ENCODE peak calls at places on chromosomes 7 and 10, in nine cellular contexts. J is transverse colon, S is Caco-2, Z is H9, L is pancreas, K is tibial nerve, T is esophagus muscularis mucosa, G is hepatocyte, H is body of pancreas. P is an unnamed sample.

GRCh38 chr7:96266580-96266979 is 55.3 kb downstream of the SLC25A13 start:
- DNase-seq in T (no peak), S (no peak), J (no peak), H (no peak), G (no peak), L (no peak), Z (no peak), K (no peak), P (no peak)

GRCh38 chr7:143437568-143437967 is 5.7 kb upstream of the TAS2R60 start:
- DNase-seq in L (no peak), T (no peak), G (no peak), H (no peak), Z (no peak), S (no peak), K (no peak), J (peak; percentile 37), P (no peak)

GRCh38 chr7:27169658-27170493 is 4.2 kb downstream of the HOXA10 start:
- DNase-seq in J (peak; percentile 28), S (peak; percentile 51), L (no peak), Z (peak; percentile 69), T (no peak), H (no peak), G (peak; percentile 5), K (peak; percentile 13), P (peak; percentile 52)

GRCh38 chr10:14535497-14536199 is 204.9 kb upstream of the FRMD4A start:
- DNase-seq in Z (no peak), T (no peak), S (no peak), H (no peak), K (no peak), J (no peak), G (peak; percentile 63), L (no peak), P (no peak)

GRCh38 chr7:148501707-148502139 is 88.8 kb upstream of the C7orf33 start:
- DNase-seq in K (no peak), Z (peak; percentile 80), L (no peak), H (no peak), S (peak; percentile 48), J (peak; percentile 40), G (peak; percentile 54), T (peak; percentile 37), P (no peak)

GRCh38 chr7:66380285-66380888 is 175.3 kb downstream of the TPST1 start:
- DNase-seq in S (no peak), G (no peak), K (no peak), Z (no peak), J (no peak), L (no peak), H (no peak), T (no peak), P (no peak)

GRCh38 chr7:8932751-8933150 is 499.3 kb downstream of the NXPH1 start:
- DNase-seq in L (no peak), T (no peak), Z (no peak), K (no peak), J (no peak), S (no peak), G (no peak), H (no peak), P (no peak)

GRCh38 chr7:99109108-99110051 is 34.5 kb downstream of the SMURF1 start:
- DNase-seq in G (no peak), J (no peak), H (no peak), Z (no peak), L (no peak), K (no peak), T (no peak), S (no peak), P (no peak)

GRCh38 chr10:123136806-123137642 is 1.3 kb downstream of the HMX3 start:
- DNase-seq in H (no peak), T (no peak), G (no peak), S (no peak), J (no peak), L (no peak), Z (peak; percentile 76), K (no peak), P (no peak)

GRCh38 chr10:123135415-123136141 is at the start of gene HMX3:
- DNase-seq in Z (peak; percentile 77), G (no peak), S (no peak), T (no peak), H (no peak), K (no peak), L (no peak), J (no peak), P (no peak)

GRCh38 chr10:123134058-123134914 is 1.5 kb upstream of the HMX3 start:
- DNase-seq in S (no peak), L (no peak), T (no peak), J (no peak), H (no peak), Z (no peak), K (no peak), G (no peak), P (no peak)

GRCh38 chr10:123134915-123135414 is 805 bp upstream of the HMX3 start:
- DNase-seq in H (no peak), Z (no peak), L (no peak), G (no peak), J (no peak), K (no peak), T (no peak), S (no peak), P (no peak)

DNA sequence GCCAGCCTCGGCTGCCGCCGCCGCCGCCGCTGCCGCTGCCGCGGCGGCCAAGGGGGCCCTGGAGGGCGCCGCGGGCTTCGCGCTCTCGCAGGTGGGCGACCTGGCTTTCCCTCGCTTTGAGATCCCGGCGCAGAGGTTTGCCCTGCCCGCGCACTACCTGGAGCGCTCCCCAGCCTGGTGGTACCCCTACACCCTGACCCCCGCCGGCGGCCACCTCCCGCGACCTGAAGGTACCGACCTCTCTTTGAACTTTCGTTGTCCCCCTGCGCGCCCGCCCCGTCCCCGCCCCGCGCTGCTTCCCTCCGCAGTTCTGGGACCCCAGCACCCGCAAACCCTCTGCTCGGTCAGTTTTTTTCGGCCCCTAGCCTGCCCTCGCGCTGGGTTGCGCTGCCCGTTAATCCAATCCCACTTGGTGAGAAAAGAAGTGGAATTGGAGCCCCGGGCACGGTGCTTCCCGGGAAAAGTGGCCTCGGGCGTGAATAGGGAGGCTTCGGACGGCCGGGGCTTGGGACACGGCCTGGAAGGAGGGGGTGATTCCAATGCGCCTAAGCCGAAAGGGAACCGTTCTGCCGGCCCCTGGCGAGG is 543 bp downstream of the HMX3 start:
- DNase-seq in L (no peak), T (no peak), S (no peak), H (no peak), Z (no peak), K (no peak), J (no peak), G (no peak), P (no peak)
- H3K4me1 ChIP-seq in L (peaks cover 32% of the 10 kb centered on the region), T (peaks cover 71% of the 10 kb centered on the region), S (peaks cover 28% of the 10 kb centered on the region), H (peaks cover 70% of the 10 kb centered on the region), Z (no peaks in the 10 kb centered on the region), K (no peaks in the 10 kb centered on the region), J (peaks cover 59% of the 10 kb centered on the region), G (peaks cover 16% of the 10 kb centered on the region), P (peaks cover 36% of the 10 kb centered on the region)

GRCh38 chr10:101224060-101224909 is 5.0 kb downstream of the LBX1 start:
- DNase-seq in T (no peak), J (no peak), G (no peak), Z (no peak), L (no peak), K (no peak), S (no peak), H (no peak), P (no peak)

GRCh38 chr10:101221479-101222246 is 7.6 kb downstream of the LBX1 start:
- DNase-seq in T (no peak), J (no peak), L (no peak), G (no peak), K (no peak), H (no peak), S (no peak), Z (no peak), P (no peak)

GRCh38 chr10:101222247-101222531 is 7.1 kb downstream of the LBX1 start:
- DNase-seq in Z (no peak), L (no peak), K (no peak), J (no peak), G (no peak), S (no peak), H (no peak), T (no peak), P (no peak)

GRCh38 chr10:101223274-101224059 is 5.8 kb downstream of the LBX1 start:
- DNase-seq in Z (peak; percentile 59), K (no peak), G (no peak), L (no peak), H (no peak), T (no peak), J (no peak), S (no peak), P (no peak)

DNA sequence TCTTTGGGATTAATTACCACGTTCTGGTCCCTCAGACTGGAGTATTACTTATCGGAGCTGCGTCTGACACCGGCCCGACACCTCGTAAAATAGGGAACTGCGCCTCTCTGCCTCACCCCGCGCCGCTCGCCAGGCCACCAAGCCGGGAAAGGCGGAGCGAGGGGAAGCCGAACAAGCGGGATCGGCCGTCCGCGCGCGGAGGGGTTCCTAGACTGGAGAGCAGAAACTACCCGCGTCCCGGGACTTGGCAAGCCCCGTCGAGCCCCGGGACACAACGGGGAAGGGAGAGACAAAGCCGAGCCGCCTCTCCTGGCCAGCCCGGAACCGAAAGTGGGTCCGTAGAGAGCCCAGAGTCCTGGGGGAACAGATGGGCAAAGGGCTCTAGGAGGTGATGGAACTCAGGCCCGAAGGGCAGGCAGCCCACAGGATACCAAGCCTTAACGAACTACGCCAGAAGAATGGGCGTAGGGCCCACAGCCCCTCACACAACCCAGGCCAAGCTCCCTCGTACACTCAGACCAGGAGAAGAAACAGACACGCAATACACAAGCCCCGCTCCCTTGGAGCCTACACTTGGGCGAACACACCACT is 6.5 kb downstream of the LBX1 start:
- DNase-seq in G (no peak), S (no peak), J (no peak), H (no peak), K (no peak), L (no peak), Z (no peak), T (no peak), P (no peak)
- H3K4me1 ChIP-seq in G (peaks cover 19% of the 10 kb centered on the region), S (no peaks in the 10 kb centered on the region), J (peaks cover 49% of the 10 kb centered on the region), H (peaks cover 54% of the 10 kb centered on the region), K (no peaks in the 10 kb centered on the region), L (peaks cover 15% of the 10 kb centered on the region), Z (no peaks in the 10 kb centered on the region), T (peaks cover 62% of the 10 kb centered on the region), P (peaks cover 4% of the 10 kb centered on the region)

DNA sequence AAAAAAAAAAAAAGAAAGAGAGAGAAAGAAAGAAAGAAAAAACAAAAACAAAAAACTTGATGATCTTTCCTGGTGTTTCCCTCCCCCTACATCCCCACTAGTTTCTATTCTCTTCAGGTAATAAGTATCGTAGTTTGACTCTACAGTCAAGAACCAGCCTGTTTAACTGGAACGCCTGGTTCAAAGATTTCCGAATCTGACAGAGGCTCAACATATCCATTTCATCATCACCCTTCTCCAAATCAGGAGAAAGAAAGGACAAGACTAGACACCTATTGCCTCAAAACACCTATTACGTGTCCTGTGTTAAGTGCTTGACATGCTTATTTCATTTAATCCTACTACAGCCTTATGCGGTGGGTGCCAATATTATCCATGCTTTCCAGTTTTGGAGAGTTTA is 20.4 kb upstream of the BLOC1S2 start:
- DNase-seq in J (no peak), H (no peak), T (no peak), K (no peak), S (no peak), G (no peak), Z (no peak), L (no peak), P (no peak)
- H3K4me1 ChIP-seq in J (no peaks in the 10 kb centered on the region), H (no peaks in the 10 kb centered on the region), T (no peaks in the 10 kb centered on the region), K (no peaks in the 10 kb centered on the region), S (peaks cover 13% of the 10 kb centered on the region), G (no peaks in the 10 kb centered on the region), Z (no peaks in the 10 kb centered on the region), L (no peaks in the 10 kb centered on the region), P (no peaks in the 10 kb centered on the region)

GRCh38 chr10:101781984-101782810 is 1.0 kb downstream of the NPM3 start:
- DNase-seq in S (no peak), Z (peak; percentile 32), J (no peak), G (no peak), T (no peak), H (no peak), L (no peak), K (no peak), P (no peak)

GRCh38 chr10:101780818-101781654 is 2.2 kb downstream of the NPM3 start:
- DNase-seq in Z (peak; percentile 80), K (no peak), G (peak; percentile 84), T (no peak), L (peak; percentile 43), H (peak; percentile 72), J (peak; percentile 66), S (peak; percentile 80), P (no peak)

GRCh38 chr10:101782811-101783735 is at the start of gene NPM3:
- DNase-seq in Z (peak; percentile 92), T (peak; percentile 97), L (peak; percentile 72), S (peak; percentile 89), J (peak; percentile 86), H (peak; percentile 78), G (peak; percentile 94), K (peak; percentile 65), P (peak; percentile 89)

GRCh38 chr10:101780187-101780817 is 2.9 kb downstream of the NPM3 start:
- DNase-seq in J (no peak), T (no peak), G (no peak), S (no peak), L (no peak), H (no peak), K (no peak), Z (peak; percentile 58), P (peak; percentile 59)

GRCh38 chr10:101781655-101781983 is 1.6 kb downstream of the NPM3 start:
- DNase-seq in S (no peak), K (no peak), Z (no peak), L (no peak), T (no peak), G (no peak), J (no peak), H (no peak), P (no peak)
- H3K4me1 ChIP-seq in S (peaks cover 10% of the 10 kb centered on the region), K (no peaks in the 10 kb centered on the region), Z (peaks cover 5% of the 10 kb centered on the region), L (peaks cover 19% of the 10 kb centered on the region), T (peaks cover 55% of the 10 kb centered on the region), G (peaks cover 29% of the 10 kb centered on the region), J (peaks cover 55% of the 10 kb centered on the region), H (peaks cover 49% of the 10 kb centered on the region), P (peaks cover 30% of the 10 kb centered on the region)